ENCODE peak calls at places on chromosomes 13 and 19, in four cellular contexts. I is GM12878, A is K562, D is HepG2. P is an unnamed sample.

GRCh38 chr19:9610484-9611113 is 10.4 kb downstream of the ZNF561 start:
- DNase-seq in I (no peak), A (no peak), D (no peak), P (no peak)

GRCh38 chr13:32432856-32433255 is 4.9 kb upstream of the N4BP2L1 start:
- DNase-seq in I (no peak), A (no peak), D (peak; percentile 49), P (no peak)

GRCh38 chr13:106851251-106851650 is 283.3 kb upstream of the ARGLU1 start:
- DNase-seq in I (no peak), A (no peak), D (no peak), P (no peak)

GRCh38 chr13:43078399-43078798 is 55.0 kb downstream of the DNAJC15 start:
- DNase-seq in I (no peak), A (no peak), D (no peak), P (no peak)

GRCh38 chr19:15469513-15470297 is 5.4 kb upstream of the RASAL3 start:
- DNase-seq in I (no peak), A (no peak), D (no peak), P (no peak)

GRCh38 chr19:4208385-4209094 is 20.8 kb upstream of the EBI3 start:
- DNase-seq in I (no peak), A (peak; percentile 58), D (peak; percentile 52), P (no peak)

GRCh38 chr19:13768510-13768909 is 4.2 kb downstream of the MRI1 start:
- DNase-seq in I (no peak), A (no peak), D (no peak), P (no peak)

GRCh38 chr13:109939105-109939504 is 152.7 kb upstream of the IRS2 start:
- DNase-seq in I (no peak), A (no peak), D (no peak), P (no peak)

GRCh38 chr19:21326169-21326568 is 3.0 kb downstream of the ZNF708 start:
- DNase-seq in I (no peak), A (no peak), D (no peak), P (no peak)

GRCh38 chr19:1486720-1487575 is 3.2 kb downstream of the PCSK4 start:
- DNase-seq in I (no peak), A (no peak), D (no peak), P (no peak)

GRCh38 chr13:106173346-106173745 is 362.1 kb downstream of the EFNB2 start:
- DNase-seq in I (no peak), A (no peak), D (no peak), P (no peak)

GRCh38 chr19:1259873-1260748 is 9.0 kb upstream of the CIRBP start:
- DNase-seq in I (no peak), A (no peak), D (no peak), P (no peak)

GRCh38 chr13:109166807-109167206 is 537.4 kb downstream of the MYO16 start:
- DNase-seq in I (no peak), A (no peak), D (no peak), P (no peak)

GRCh38 chr19:16542894-16543498 is 759 bp upstream of the CHERP start:
- DNase-seq in I (no peak), A (peak; percentile 23), D (no peak), P (no peak)

GRCh38 chr13:80473695-80474094 is 132.8 kb upstream of the SPRY2 start:
- DNase-seq in I (no peak), A (no peak), D (peak; percentile 28), P (no peak)

GRCh38 chr13:60617863-60618733 is 221.1 kb downstream of the TDRD3 start:
- DNase-seq in I (no peak), A (no peak), D (peak; percentile 32), P (peak; percentile 10)

GRCh38 chr13:97758317-97758716 is 195.2 kb upstream of the IPO5 start:
- DNase-seq in I (no peak), A (no peak), D (no peak), P (no peak)
- TF ChIP-seq BHLHE40 in I (no peak), A (no peak), D (no peak), P (no peak)

DNA sequence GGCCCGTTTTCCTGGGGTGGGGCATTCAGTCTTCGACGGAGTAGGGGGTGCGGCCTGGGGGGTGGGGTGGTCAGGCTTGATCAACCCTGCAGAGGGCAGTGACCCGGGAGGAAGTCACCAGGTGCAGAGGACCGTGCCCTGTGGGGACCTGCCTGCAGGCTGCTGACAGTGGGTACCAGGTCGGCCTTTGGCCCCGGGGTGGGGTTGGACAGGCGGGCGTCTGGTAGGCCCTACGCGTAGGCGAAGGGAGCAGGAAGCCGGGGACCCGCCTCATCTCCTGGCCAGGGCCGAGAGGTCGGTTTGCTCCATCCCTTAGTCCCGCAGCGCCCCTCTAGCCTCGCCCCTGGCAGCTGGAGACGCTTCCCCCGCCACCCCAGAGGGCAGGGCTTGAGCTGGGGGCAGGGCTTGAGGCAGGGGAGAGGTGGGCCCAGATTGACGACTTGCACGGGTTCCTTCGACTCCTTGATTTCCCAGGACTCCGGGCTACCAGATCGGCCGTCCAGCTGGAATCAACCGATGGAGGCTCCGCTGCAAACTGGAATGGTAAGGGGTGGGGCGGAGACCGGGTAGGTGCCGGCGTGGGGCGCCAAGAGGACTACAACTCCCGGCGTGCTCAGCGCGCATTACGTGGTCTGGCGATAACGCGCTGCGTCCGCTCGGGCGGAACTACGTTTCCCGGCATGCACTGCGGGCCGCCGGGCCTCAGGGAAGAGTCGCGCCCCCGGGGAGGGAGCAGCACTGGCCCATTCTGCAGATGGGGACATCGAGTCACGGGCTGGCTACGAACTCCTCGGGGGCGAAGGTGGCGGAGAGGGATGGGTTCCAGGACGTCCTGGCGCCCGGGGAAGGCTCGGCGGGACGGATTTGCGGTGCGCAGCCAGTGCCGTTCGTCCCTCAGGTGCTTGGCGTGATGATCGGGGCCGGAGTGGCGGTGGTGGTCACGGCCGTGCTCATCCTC is at the start of gene PNPLA6:
- DNase-seq in I (peak; percentile 67), A (peak; percentile 91), D (peak; percentile 76), P (peak; percentile 95)
- TF ChIP-seq FOXM1 in I (no peak), A (peak; percentile 31), D (no peak), P (peak; percentile 52)

GRCh38 chr13:25068810-25069209 is 27.1 kb upstream of the PABPC3 start:
- DNase-seq in I (no peak), A (no peak), D (no peak), P (no peak)
- TF ChIP-seq BHLHE40 in I (no peak), A (no peak), D (no peak), P (no peak)

DNA sequence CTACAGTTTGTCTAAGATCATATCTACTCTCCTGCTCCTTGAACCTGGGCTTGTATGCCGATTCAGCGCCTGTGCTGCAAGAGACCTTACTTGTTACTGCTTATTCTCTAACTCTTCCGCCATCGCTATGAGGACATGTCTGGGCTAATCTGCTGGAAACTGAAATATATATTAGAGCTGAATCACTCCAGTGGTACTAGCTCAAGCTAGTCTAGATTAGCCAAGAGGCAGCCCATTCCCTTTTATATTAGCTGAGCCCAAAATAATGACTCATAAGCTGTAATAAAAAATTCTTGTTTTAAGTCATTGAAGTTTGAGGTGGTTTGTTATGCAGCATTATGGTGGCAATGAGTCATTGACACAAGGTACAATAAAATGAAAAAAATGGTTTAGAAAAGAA is 52.8 kb downstream of the SLC6A16 start:
- DNase-seq in I (no peak), A (no peak), D (no peak), P (no peak)
- TF ChIP-seq FOXM1 in I (no peak), A (no peak), D (no peak), P (no peak)

GRCh38 chr19:58563034-58563573 is 4.7 kb upstream of the UBE2M start:
- DNase-seq in I (no peak), A (no peak), D (no peak), P (no peak)
- TF ChIP-seq BHLHE40 in I (peak; percentile 74), A (no peak), D (no peak), P (no peak)